ENCODE peak calls at places on chromosome 20, in ten cellular contexts. One of them, this sample, is unnamed.

GRCh38 chr20:10922941-10923340 is 249.1 kb upstream of the JAG1 start:
- DNase-seq in dorsolateral prefrontal cortex: no peak
- DNase-seq in fibroblast of lung: peak; percentile 96
- DNase-seq in lower lobe of right lung: no peak
- DNase-seq in ovary: no peak
- DNase-seq in cardiac muscle cell: no peak
- DNase-seq in hepatocyte: peak; percentile 71
- DNase-seq in IMR-90: peak; percentile 96
- DNase-seq in left ventricle myocardium inferior: no peak
- DNase-seq in right atrium auricular region: no peak
- DNase-seq in this sample: no peak

GRCh38 chr20:46341374-46342044 is 33.2 kb upstream of the CDH22 start:
- DNase-seq in dorsolateral prefrontal cortex: no peak
- DNase-seq in fibroblast of lung: no peak
- DNase-seq in lower lobe of right lung: no peak
- DNase-seq in ovary: no peak
- DNase-seq in cardiac muscle cell: no peak
- DNase-seq in hepatocyte: no peak
- DNase-seq in IMR-90: no peak
- DNase-seq in left ventricle myocardium inferior: no peak
- DNase-seq in right atrium auricular region: no peak
- DNase-seq in this sample: no peak

GRCh38 chr20:4573564-4574355 is 147.9 kb upstream of the PRND start:
- DNase-seq in dorsolateral prefrontal cortex: no peak
- DNase-seq in fibroblast of lung: peak; percentile 99
- DNase-seq in lower lobe of right lung: no peak
- DNase-seq in ovary: no peak
- DNase-seq in cardiac muscle cell: no peak
- DNase-seq in hepatocyte: no peak
- DNase-seq in IMR-90: peak; percentile 96
- DNase-seq in left ventricle myocardium inferior: no peak
- DNase-seq in right atrium auricular region: no peak
- DNase-seq in this sample: no peak

GRCh38 chr20:17226410-17227198 is at the start of gene PCSK2:
- DNase-seq in dorsolateral prefrontal cortex: peak; percentile 79
- DNase-seq in fibroblast of lung: peak; percentile 55
- DNase-seq in lower lobe of right lung: peak; percentile 70
- DNase-seq in ovary: peak; percentile 89
- DNase-seq in cardiac muscle cell: peak; percentile 92
- DNase-seq in hepatocyte: peak; percentile 93
- DNase-seq in IMR-90: peak; percentile 57
- DNase-seq in left ventricle myocardium inferior: peak; percentile 24
- DNase-seq in right atrium auricular region: no peak
- DNase-seq in this sample: no peak

GRCh38 chr20:4369798-4370124 is 351.9 kb upstream of the PRND start:
- DNase-seq in dorsolateral prefrontal cortex: no peak
- DNase-seq in fibroblast of lung: no peak
- DNase-seq in lower lobe of right lung: no peak
- DNase-seq in ovary: no peak
- DNase-seq in cardiac muscle cell: no peak
- DNase-seq in hepatocyte: no peak
- DNase-seq in IMR-90: no peak
- DNase-seq in left ventricle myocardium inferior: no peak
- DNase-seq in right atrium auricular region: no peak
- DNase-seq in this sample: peak; percentile 50

GRCh38 chr20:57543754-57544153 is 17.2 kb upstream of the PCK1 start:
- DNase-seq in dorsolateral prefrontal cortex: no peak
- DNase-seq in fibroblast of lung: no peak
- DNase-seq in lower lobe of right lung: no peak
- DNase-seq in ovary: no peak
- DNase-seq in cardiac muscle cell: no peak
- DNase-seq in hepatocyte: no peak
- DNase-seq in IMR-90: no peak
- DNase-seq in left ventricle myocardium inferior: no peak
- DNase-seq in right atrium auricular region: no peak
- DNase-seq in this sample: no peak

GRCh38 chr20:59820204-59821041 is 113.0 kb downstream of the SYCP2 start:
- DNase-seq in dorsolateral prefrontal cortex: peak; percentile 79
- DNase-seq in fibroblast of lung: no peak
- DNase-seq in lower lobe of right lung: no peak
- DNase-seq in ovary: peak; percentile 54
- DNase-seq in cardiac muscle cell: no peak
- DNase-seq in hepatocyte: no peak
- DNase-seq in IMR-90: no peak
- DNase-seq in left ventricle myocardium inferior: peak; percentile 71
- DNase-seq in right atrium auricular region: peak; percentile 58
- DNase-seq in this sample: no peak

GRCh38 chr20:32652739-32653526 is 20.8 kb downstream of the C20orf203 start:
- DNase-seq in dorsolateral prefrontal cortex: peak; percentile 88
- DNase-seq in fibroblast of lung: peak; percentile 58
- DNase-seq in lower lobe of right lung: peak; percentile 86
- DNase-seq in ovary: peak; percentile 85
- DNase-seq in cardiac muscle cell: peak; percentile 89
- DNase-seq in hepatocyte: peak; percentile 93
- DNase-seq in IMR-90: peak; percentile 66
- DNase-seq in left ventricle myocardium inferior: peak; percentile 84
- DNase-seq in right atrium auricular region: peak; percentile 84
- DNase-seq in this sample: peak; percentile 88

GRCh38 chr20:2086177-2086979 is 15.2 kb upstream of the STK35 start:
- DNase-seq in dorsolateral prefrontal cortex: no peak
- DNase-seq in fibroblast of lung: no peak
- DNase-seq in lower lobe of right lung: no peak
- DNase-seq in ovary: no peak
- DNase-seq in cardiac muscle cell: no peak
- DNase-seq in hepatocyte: no peak
- DNase-seq in IMR-90: no peak
- DNase-seq in left ventricle myocardium inferior: no peak
- DNase-seq in right atrium auricular region: no peak
- DNase-seq in this sample: no peak

GRCh38 chr20:31560094-31560899 is 44.8 kb upstream of the ID1 start:
- DNase-seq in dorsolateral prefrontal cortex: no peak
- DNase-seq in fibroblast of lung: peak; percentile 78
- DNase-seq in lower lobe of right lung: peak; percentile 85
- DNase-seq in ovary: peak; percentile 79
- DNase-seq in cardiac muscle cell: peak; percentile 56
- DNase-seq in hepatocyte: peak; percentile 83
- DNase-seq in IMR-90: peak; percentile 86
- DNase-seq in left ventricle myocardium inferior: peak; percentile 67
- DNase-seq in right atrium auricular region: peak; percentile 89
- DNase-seq in this sample: peak; percentile 81

GRCh38 chr20:6395695-6396094 is 272.9 kb upstream of the FERMT1 start:
- DNase-seq in dorsolateral prefrontal cortex: no peak
- DNase-seq in fibroblast of lung: peak; percentile 9
- DNase-seq in lower lobe of right lung: no peak
- DNase-seq in ovary: no peak
- DNase-seq in cardiac muscle cell: no peak
- DNase-seq in hepatocyte: no peak
- DNase-seq in IMR-90: peak; percentile 3
- DNase-seq in left ventricle myocardium inferior: no peak
- DNase-seq in right atrium auricular region: no peak
- DNase-seq in this sample: no peak

GRCh38 chr20:32474967-32475819 is 109.9 kb downstream of the NOL4L start:
- DNase-seq in dorsolateral prefrontal cortex: no peak
- DNase-seq in fibroblast of lung: peak; percentile 96
- DNase-seq in lower lobe of right lung: peak; percentile 93
- DNase-seq in ovary: peak; percentile 99
- DNase-seq in cardiac muscle cell: peak; percentile 91
- DNase-seq in hepatocyte: peak; percentile 97
- DNase-seq in IMR-90: peak; percentile 91
- DNase-seq in left ventricle myocardium inferior: peak; percentile 92
- DNase-seq in right atrium auricular region: peak; percentile 89
- DNase-seq in this sample: no peak

GRCh38 chr20:53813728-53814459 is 220.3 kb upstream of the ZNF217 start:
- DNase-seq in dorsolateral prefrontal cortex: no peak
- DNase-seq in fibroblast of lung: peak; percentile 7
- DNase-seq in lower lobe of right lung: no peak
- DNase-seq in ovary: no peak
- DNase-seq in cardiac muscle cell: no peak
- DNase-seq in hepatocyte: no peak
- DNase-seq in IMR-90: no peak
- DNase-seq in left ventricle myocardium inferior: no peak
- DNase-seq in right atrium auricular region: no peak
- DNase-seq in this sample: no peak
- H3K27ac ChIP-seq in dorsolateral prefrontal cortex: no peak overlapping the region
- H3K27ac ChIP-seq in fibroblast of lung: no peak overlapping the region
- H3K27ac ChIP-seq in lower lobe of right lung: no peak overlapping the region
- H3K27ac ChIP-seq in ovary: no peak overlapping the region
- H3K27ac ChIP-seq in cardiac muscle cell: no peak overlapping the region
- H3K27ac ChIP-seq in hepatocyte: no peak overlapping the region
- H3K27ac ChIP-seq in IMR-90: no peak overlapping the region
- H3K27ac ChIP-seq in left ventricle myocardium inferior: no peak overlapping the region
- H3K27ac ChIP-seq in right atrium auricular region: no peak overlapping the region
- H3K27ac ChIP-seq in this sample: no peak overlapping the region

GRCh38 chr20:381581-382290 is 1.2 kb downstream of the TRIB3 start:
- DNase-seq in dorsolateral prefrontal cortex: peak; percentile 67
- DNase-seq in fibroblast of lung: peak; percentile 68
- DNase-seq in lower lobe of right lung: peak; percentile 87
- DNase-seq in ovary: peak; percentile 64
- DNase-seq in cardiac muscle cell: peak; percentile 51
- DNase-seq in hepatocyte: peak; percentile 83
- DNase-seq in IMR-90: peak; percentile 66
- DNase-seq in left ventricle myocardium inferior: peak; percentile 66
- DNase-seq in right atrium auricular region: peak; percentile 69
- DNase-seq in this sample: peak; percentile 68
- TF ChIP-seq CTCF in dorsolateral prefrontal cortex: no peak
- TF ChIP-seq CTCF in fibroblast of lung: no peak
- TF ChIP-seq CTCF in lower lobe of right lung: no peak
- TF ChIP-seq CTCF in ovary: no peak
- TF ChIP-seq CTCF in cardiac muscle cell: no peak
- TF ChIP-seq CTCF in hepatocyte: no peak
- TF ChIP-seq CTCF in IMR-90: no peak
- TF ChIP-seq CTCF in left ventricle myocardium inferior: no peak
- TF ChIP-seq CTCF in right atrium auricular region: no peak
- TF ChIP-seq CTCF in this sample: no peak

DNA sequence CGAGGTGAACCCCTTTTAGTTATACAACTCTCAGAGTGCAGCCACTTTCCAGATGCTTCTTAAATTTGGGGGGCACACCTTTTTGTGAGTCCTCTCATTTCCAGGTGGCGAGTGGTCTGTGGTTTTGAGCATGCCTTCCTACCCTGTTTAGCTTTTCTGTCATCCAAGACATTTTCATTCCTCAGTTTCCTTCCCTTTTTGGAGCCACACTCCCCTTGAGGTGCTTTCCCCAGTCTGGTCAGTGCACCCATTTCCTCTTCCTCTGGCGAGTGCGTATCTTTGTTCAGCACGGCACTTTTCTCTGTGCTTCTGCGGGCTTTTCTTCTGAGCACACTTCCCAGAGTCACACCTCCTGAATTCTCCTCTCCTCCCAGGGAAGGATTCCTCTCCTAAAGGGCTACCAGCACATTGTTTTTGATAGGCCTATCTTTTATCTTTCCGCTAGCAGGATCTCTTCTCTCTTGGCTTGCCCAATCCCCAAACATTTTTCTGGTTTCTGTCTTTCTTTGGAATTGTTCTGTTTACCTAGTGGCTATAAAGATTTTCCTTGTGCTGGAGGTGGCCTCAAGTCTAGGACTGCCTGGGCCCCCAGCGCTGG is 1.4 kb downstream of the PHF20 start:
- DNase-seq in dorsolateral prefrontal cortex: no peak
- DNase-seq in fibroblast of lung: peak; percentile 44
- DNase-seq in lower lobe of right lung: no peak
- DNase-seq in ovary: no peak
- DNase-seq in cardiac muscle cell: no peak
- DNase-seq in hepatocyte: peak; percentile 48
- DNase-seq in IMR-90: peak; percentile 24
- DNase-seq in left ventricle myocardium inferior: no peak
- DNase-seq in right atrium auricular region: peak; percentile 63
- DNase-seq in this sample: peak; percentile 42
- H3K27ac ChIP-seq in dorsolateral prefrontal cortex: peak overlapping the region; percentile 94
- H3K27ac ChIP-seq in fibroblast of lung: peak overlapping the region; percentile 71
- H3K27ac ChIP-seq in lower lobe of right lung: peak overlapping the region; percentile 96
- H3K27ac ChIP-seq in ovary: no peak overlapping the region
- H3K27ac ChIP-seq in cardiac muscle cell: peak overlapping the region; percentile 29
- H3K27ac ChIP-seq in hepatocyte: peak overlapping the region; percentile 67
- H3K27ac ChIP-seq in IMR-90: peak overlapping the region; percentile 10
- H3K27ac ChIP-seq in left ventricle myocardium inferior: peak overlapping the region; percentile 96
- H3K27ac ChIP-seq in right atrium auricular region: peak overlapping the region; percentile 89
- H3K27ac ChIP-seq in this sample: peak overlapping the region; percentile 87

GRCh38 chr20:11970243-11970836 is 52.6 kb downstream of the BTBD3 start:
- DNase-seq in dorsolateral prefrontal cortex: no peak
- DNase-seq in fibroblast of lung: no peak
- DNase-seq in lower lobe of right lung: no peak
- DNase-seq in ovary: no peak
- DNase-seq in cardiac muscle cell: no peak
- DNase-seq in hepatocyte: no peak
- DNase-seq in IMR-90: no peak
- DNase-seq in left ventricle myocardium inferior: no peak
- DNase-seq in right atrium auricular region: no peak
- DNase-seq in this sample: no peak

GRCh38 chr20:11965602-11966001 is 47.9 kb downstream of the BTBD3 start:
- DNase-seq in dorsolateral prefrontal cortex: no peak
- DNase-seq in fibroblast of lung: no peak
- DNase-seq in lower lobe of right lung: no peak
- DNase-seq in ovary: no peak
- DNase-seq in cardiac muscle cell: no peak
- DNase-seq in hepatocyte: no peak
- DNase-seq in IMR-90: peak; percentile 4
- DNase-seq in left ventricle myocardium inferior: no peak
- DNase-seq in right atrium auricular region: no peak
- DNase-seq in this sample: no peak
- TF ChIP-seq CTCF in dorsolateral prefrontal cortex: no peak
- TF ChIP-seq CTCF in fibroblast of lung: no peak
- TF ChIP-seq CTCF in lower lobe of right lung: no peak
- TF ChIP-seq CTCF in ovary: no peak
- TF ChIP-seq CTCF in cardiac muscle cell: no peak
- TF ChIP-seq CTCF in hepatocyte: no peak
- TF ChIP-seq CTCF in IMR-90: peak; percentile 1
- TF ChIP-seq CTCF in left ventricle myocardium inferior: no peak
- TF ChIP-seq CTCF in right atrium auricular region: no peak
- TF ChIP-seq CTCF in this sample: no peak

DNA sequence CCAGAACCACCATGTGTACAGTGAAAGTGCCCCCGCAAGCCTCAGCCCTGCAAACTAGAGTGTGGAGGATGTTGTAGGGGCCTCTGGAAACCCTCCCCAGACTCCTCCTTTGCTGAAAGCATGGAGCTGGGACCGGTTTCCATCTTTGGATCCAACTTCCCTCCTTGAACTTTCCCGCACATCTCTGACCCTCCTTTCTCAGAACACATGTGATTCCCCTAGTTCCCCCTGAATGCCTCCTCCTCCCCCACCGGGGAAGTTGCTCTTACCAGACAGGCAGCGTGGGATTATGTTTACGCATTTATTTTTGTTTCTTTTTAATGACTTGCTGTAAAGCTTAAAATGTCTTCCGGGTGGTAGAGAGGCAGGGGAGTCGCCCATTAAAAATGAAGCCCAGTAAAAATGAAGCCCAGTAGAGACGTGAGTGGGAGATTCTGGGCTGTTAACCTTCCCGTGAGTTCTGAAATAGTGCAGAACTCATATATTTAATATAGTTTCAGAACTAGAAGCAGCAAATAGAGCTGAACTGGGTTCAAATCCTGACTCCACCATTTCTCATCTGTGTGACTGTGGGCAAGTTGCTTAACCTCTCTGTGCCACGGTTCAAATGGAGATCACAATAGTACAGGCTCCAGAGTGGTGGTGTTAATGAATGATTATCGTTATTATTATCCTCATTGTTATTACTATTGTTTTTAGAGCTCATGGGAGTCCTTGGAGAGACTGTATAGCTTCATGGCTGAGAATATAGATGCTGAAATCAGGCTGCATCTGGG is 8.0 kb upstream of the PTPN1 start:
- DNase-seq in dorsolateral prefrontal cortex: no peak
- DNase-seq in fibroblast of lung: no peak
- DNase-seq in lower lobe of right lung: peak; percentile 52
- DNase-seq in ovary: no peak
- DNase-seq in cardiac muscle cell: no peak
- DNase-seq in hepatocyte: no peak
- DNase-seq in IMR-90: no peak
- DNase-seq in left ventricle myocardium inferior: no peak
- DNase-seq in right atrium auricular region: no peak
- DNase-seq in this sample: no peak
- H3K27ac ChIP-seq in dorsolateral prefrontal cortex: no peak overlapping the region
- H3K27ac ChIP-seq in fibroblast of lung: no peak overlapping the region
- H3K27ac ChIP-seq in lower lobe of right lung: peak overlapping the region; percentile 60
- H3K27ac ChIP-seq in ovary: peak overlapping the region; percentile 23
- H3K27ac ChIP-seq in cardiac muscle cell: no peak overlapping the region
- H3K27ac ChIP-seq in hepatocyte: peak overlapping the region; percentile 78
- H3K27ac ChIP-seq in IMR-90: no peak overlapping the region
- H3K27ac ChIP-seq in left ventricle myocardium inferior: peak overlapping the region; percentile 56
- H3K27ac ChIP-seq in right atrium auricular region: peak overlapping the region; percentile 46
- H3K27ac ChIP-seq in this sample: no peak overlapping the region

This sample was measured in CD8-positive, alpha-beta T cell.